ENCODE peak calls at places on chromosomes 6 and 20, in five cellular contexts. Z is SJCRH30, Q is left lung, P is NT2/D1, Y is HepG2. S is an unnamed sample.

GRCh38 chr6:35497571-35498406 is 910 bp upstream of the TEAD3 start:
- DNase-seq in Z (peak; percentile 56), Q (peak; percentile 86), P (no peak), Y (peak; percentile 47), S (peak; percentile 59)

GRCh38 chr6:138688580-138688979 is 85.0 kb upstream of the CCDC28A start:
- DNase-seq in Z (no peak), Q (no peak), P (no peak), Y (no peak), S (no peak)

GRCh38 chr20:31857861-31858835 is 12.2 kb downstream of the DUSP15 start:
- DNase-seq in Z (no peak), Q (no peak), P (no peak), Y (no peak), S (no peak)

GRCh38 chr6:109527989-109528388 is 45.0 kb upstream of the ZBTB24 start:
- DNase-seq in Z (no peak), Q (no peak), P (no peak), Y (peak; percentile 20), S (peak; percentile 24)

GRCh38 chr6:2695464-2696095 is 55.1 kb downstream of the MYLK4 start:
- DNase-seq in Z (no peak), Q (no peak), P (no peak), Y (peak; percentile 27), S (peak; percentile 53)

GRCh38 chr6:912871-913663 is 220.1 kb upstream of the EXOC2 start:
- DNase-seq in Z (no peak), Q (no peak), P (peak; percentile 44), Y (peak; percentile 56), S (no peak)

GRCh38 chr6:13307508-13307995 is 20.8 kb downstream of the TBC1D7 start:
- DNase-seq in Z (no peak), Q (peak; percentile 81), P (no peak), Y (no peak), S (no peak)

GRCh38 chr6:131979515-131980337 is 28.6 kb upstream of the CCN2 start:
- DNase-seq in Z (no peak), Q (no peak), P (no peak), Y (no peak), S (no peak)

GRCh38 chr6:43335469-43335868 is 26.8 kb upstream of the CRIP3 start:
- DNase-seq in Z (no peak), Q (no peak), P (no peak), Y (no peak), S (no peak)

GRCh38 chr6:20705741-20706140 is 171.5 kb downstream of the CDKAL1 start:
- DNase-seq in Z (no peak), Q (no peak), P (no peak), Y (peak; percentile 37), S (no peak)

GRCh38 chr20:23687986-23688385 is 852 bp downstream of the CST4 start:
- DNase-seq in Z (no peak), Q (no peak), P (no peak), Y (no peak), S (no peak)

GRCh38 chr20:38926934-38927616 is 858 bp downstream of the FAM83D start:
- DNase-seq in Z (peak; percentile 38), Q (peak; percentile 79), P (no peak), Y (no peak), S (no peak)

GRCh38 chr20:23820493-23820892 is 6.0 kb downstream of the CST2 start:
- DNase-seq in Z (no peak), Q (no peak), P (no peak), Y (no peak), S (no peak)

GRCh38 chr20:57654998-57655811 is 35.0 kb upstream of the ZBP1 start:
- DNase-seq in Z (peak; percentile 20), Q (peak; percentile 79), P (no peak), Y (no peak), S (no peak)

GRCh38 chr6:64520050-64520449 is 884.4 kb downstream of the PHF3 start:
- DNase-seq in Z (no peak), Q (no peak), P (no peak), Y (no peak), S (no peak)

GRCh38 chr6:135830971-135831370 is 20.5 kb upstream of the PDE7B start:
- DNase-seq in Z (no peak), Q (no peak), P (no peak), Y (no peak), S (no peak)

GRCh38 chr6:117907600-117908245 is 659 bp downstream of the SLC35F1 start:
- DNase-seq in Z (peak; percentile 46), Q (peak; percentile 76), P (no peak), Y (no peak), S (peak; percentile 70)

GRCh38 chr6:124699038-124699437 is 263.2 kb upstream of the RNF217 start:
- DNase-seq in Z (no peak), Q (no peak), P (no peak), Y (no peak), S (no peak)

GRCh38 chr6:79621579-79621978 is 9.6 kb upstream of the SH3BGRL2 start:
- DNase-seq in Z (no peak), Q (no peak), P (no peak), Y (no peak), S (no peak)

GRCh38 chr6:158868122-158868480 is 48.9 kb upstream of the EZR start:
- DNase-seq in Z (no peak), Q (no peak), P (no peak), Y (no peak), S (no peak)

GRCh38 chr20:31870703-31871601 is 518 bp downstream of the TTLL9 start:
- DNase-seq in Z (no peak), Q (no peak), P (no peak), Y (no peak), S (peak; percentile 37)

GRCh38 chr6:169253341-169253740 is 305 bp downstream of the THBS2 start:
- DNase-seq in Z (no peak), Q (peak; percentile 67), P (no peak), Y (no peak), S (peak; percentile 11)

GRCh38 chr20:2742934-2743559 is 50.5 kb downstream of the EBF4 start:
- DNase-seq in Z (peak; percentile 73), Q (peak; percentile 85), P (peak; percentile 57), Y (peak; percentile 73), S (peak; percentile 54)

GRCh38 chr6:134295953-134296553 is 21.9 kb downstream of the SGK1 start:
- DNase-seq in Z (peak; percentile 24), Q (no peak), P (no peak), Y (peak; percentile 54), S (no peak)

GRCh38 chr20:50270034-50270395 is 79.4 kb downstream of the CEBPB start:
- DNase-seq in Z (no peak), Q (peak; percentile 82), P (no peak), Y (no peak), S (no peak)

GRCh38 chr6:38739532-38739931 is 24.4 kb downstream of the DNAH8 start:
- DNase-seq in Z (no peak), Q (no peak), P (no peak), Y (no peak), S (no peak)

GRCh38 chr6:133396225-133396624 is 155.1 kb downstream of the EYA4 start:
- DNase-seq in Z (peak; percentile 85), Q (no peak), P (no peak), Y (no peak), S (no peak)

GRCh38 chr6:36727491-36728021 is 29.9 kb downstream of the RAB44 start:
- DNase-seq in Z (no peak), Q (no peak), P (no peak), Y (no peak), S (no peak)

GRCh38 chr6:31946370-31946885 is 533 bp downstream of the CFB start:
- DNase-seq in Z (no peak), Q (no peak), P (no peak), Y (no peak), S (no peak)
- H3K4me3 ChIP-seq in Z (no peak overlapping the region), Q (no peak overlapping the region), P (no peak overlapping the region), Y (peak overlapping the region; percentile 66), S (no peak overlapping the region)

GRCh38 chr20:58875111-58875510 is 22.6 kb downstream of the GNAS start:
- DNase-seq in Z (no peak), Q (no peak), P (no peak), Y (no peak), S (no peak)
- H3K4me1 ChIP-seq in Z (peaks cover 6% of the 10 kb centered on the region), Q (no peaks in the 10 kb centered on the region), P (peaks cover 12% of the 10 kb centered on the region), Y (peaks cover 22% of the 10 kb centered on the region), S (peaks cover 11% of the 10 kb centered on the region)

GRCh38 chr20:40689943-40690835 is 1.2 kb upstream of the MAFB start:
- DNase-seq in Z (peak; percentile 49), Q (peak; percentile 98), P (peak; percentile 83), Y (peak; percentile 85), S (peak; percentile 87)
- H3K27me3 ChIP-seq in Z (peaks cover 28% of the 10 kb centered on the region), Q (peaks cover 99% of the 10 kb centered on the region), P (peaks cover 92% of the 10 kb centered on the region), Y (peaks cover 11% of the 10 kb centered on the region), S (peaks cover 43% of the 10 kb centered on the region)

GRCh38 chr6:160227038-160227768 is 31.4 kb downstream of the SLC22A2 start:
- DNase-seq in Z (no peak), Q (no peak), P (no peak), Y (no peak), S (peak; percentile 27)
- H3K4me3 ChIP-seq in Z (no peak overlapping the region), Q (no peak overlapping the region), P (no peak overlapping the region), Y (no peak overlapping the region), S (no peak overlapping the region)